ENCODE peak calls at places on chromosomes 7 and 10, in six cellular contexts. D is tibial nerve, Y is osteoblast, R is BE2C, H is adrenal gland, X is GM06990. N is an unnamed sample.
A peak's percentile ranks its signal among the peaks of the same experiment; 100 is the strongest.

GRCh38 chr7:16801111-16801542 is 3.7 kb downstream of the AGR2 start:
- DNase-seq in D (no peak), R (no peak), H (peak; percentile 20), X (no peak), Y (peak; percentile 84), N (peak; percentile 24)

GRCh38 chr10:47269294-47269693 is 30.7 kb upstream of the GDF10 start:
- DNase-seq in Y (no peak), H (no peak), X (no peak), R (no peak), D (no peak), N (peak; percentile 55)

GRCh38 chr7:103811997-103812396 is 177.5 kb downstream of the RELN start:
- DNase-seq in H (no peak), Y (no peak), D (no peak), X (no peak), R (no peak), N (no peak)

GRCh38 chr7:131008840-131009651 is 275.0 kb upstream of the KLF14 start:
- DNase-seq in R (no peak), X (no peak), Y (no peak), D (no peak), H (no peak), N (no peak)

GRCh38 chr10:3811331-3811870 is 26.4 kb upstream of the KLF6 start:
- DNase-seq in H (no peak), D (peak; percentile 55), R (no peak), Y (no peak), X (peak; percentile 52), N (no peak)

GRCh38 chr7:149868638-149869290 is 5.0 kb upstream of the ATP6V0E2 start:
- DNase-seq in D (no peak), H (no peak), Y (peak; percentile 85), R (no peak), X (no peak), N (no peak)

GRCh38 chr7:101410743-101411476 is 48.2 kb downstream of the COL26A1 start:
- DNase-seq in Y (peak; percentile 95), X (no peak), H (peak; percentile 49), R (peak; percentile 57), D (no peak), N (peak; percentile 94)

GRCh38 chr10:28754930-28755718 is 77.8 kb downstream of the BAMBI start:
- DNase-seq in D (no peak), R (no peak), H (no peak), Y (no peak), X (no peak), N (no peak)

GRCh38 chr7:73708961-73709360 is 10.5 kb downstream of the STX1A start:
- DNase-seq in D (no peak), Y (peak; percentile 49), X (no peak), R (no peak), H (no peak), N (no peak)

GRCh38 chr10:6044651-6045599 is 17.2 kb downstream of the IL2RA start:
- DNase-seq in D (no peak), Y (no peak), R (no peak), H (no peak), X (peak; percentile 45), N (no peak)

GRCh38 chr7:107907790-107908189 is 16.8 kb downstream of the DLD start:
- DNase-seq in X (no peak), H (no peak), R (no peak), Y (no peak), D (no peak), N (no peak)

GRCh38 chr7:133077394-133077793 is 4.5 kb downstream of the CHCHD3 start:
- DNase-seq in H (no peak), Y (no peak), X (no peak), D (no peak), R (no peak), N (no peak)

GRCh38 chr7:96686305-96686704 is 23.3 kb downstream of the SEM1 start:
- DNase-seq in H (no peak), Y (no peak), X (no peak), D (no peak), R (no peak), N (no peak)

GRCh38 chr7:1106063-1106782 is 18.3 kb downstream of the GPER1 start:
- DNase-seq in H (no peak), D (no peak), Y (peak; percentile 77), R (no peak), X (no peak), N (no peak)

GRCh38 chr10:100167521-100168312 is 18.1 kb downstream of the ERLIN1 start:
- DNase-seq in Y (peak; percentile 50), R (no peak), X (no peak), H (no peak), D (no peak), N (no peak)

GRCh38 chr7:91249506-91250233 is 14.6 kb upstream of the FZD1 start:
- DNase-seq in D (no peak), X (no peak), H (no peak), Y (no peak), R (no peak), N (no peak)

GRCh38 chr7:12719978-12720377 is 32.5 kb downstream of the ARL4A start:
- DNase-seq in X (no peak), D (no peak), Y (no peak), H (no peak), R (no peak), N (no peak)

GRCh38 chr7:106731207-106731606 is 70.2 kb upstream of the CCDC71L start:
- DNase-seq in Y (no peak), R (no peak), X (peak; percentile 66), D (no peak), H (no peak), N (no peak)

GRCh38 chr7:82105463-82105862 is 335.6 kb upstream of the HGF start:
- DNase-seq in R (peak; percentile 24), D (no peak), Y (no peak), X (no peak), H (no peak), N (no peak)

GRCh38 chr10:103917326-103918052 is 495 bp downstream of the STN1 start:
- DNase-seq in X (no peak), D (no peak), H (peak; percentile 49), Y (peak; percentile 79), R (peak; percentile 39), N (no peak)

GRCh38 chr7:155224116-155224811 is 73.4 kb upstream of the INSIG1 start:
- DNase-seq in R (no peak), X (no peak), D (no peak), H (no peak), Y (peak; percentile 61), N (no peak)

GRCh38 chr10:4344544-4344994 is 481.4 kb upstream of the AKR1E2 start:
- DNase-seq in X (no peak), R (no peak), H (peak; percentile 30), D (peak; percentile 56), Y (peak; percentile 89), N (no peak)

GRCh38 chr7:106657085-106657991 is 3.6 kb downstream of the CCDC71L start:
- DNase-seq in R (no peak), D (no peak), X (no peak), H (no peak), Y (peak; percentile 68), N (no peak)

GRCh38 chr7:141785711-141786552 is 4.1 kb upstream of the TAS2R5 start:
- DNase-seq in H (peak; percentile 34), D (no peak), Y (peak; percentile 88), R (peak; percentile 18), X (peak; percentile 15), N (peak; percentile 63)

GRCh38 chr7:30804078-30804661 is 33.0 kb downstream of the MINDY4 start:
- DNase-seq in X (no peak), R (no peak), Y (peak; percentile 92), H (no peak), D (no peak), N (no peak)

GRCh38 chr7:92765725-92766124 is 70.6 kb downstream of the CDK6 start:
- DNase-seq in D (no peak), Y (no peak), R (no peak), H (no peak), X (no peak), N (no peak)
- H3K4me3 ChIP-seq in D (no peak overlapping the region), Y (peak overlapping the region; percentile 11), R (no peak overlapping the region), H (no peak overlapping the region), X (no peak overlapping the region), N (no peak overlapping the region)

DNA sequence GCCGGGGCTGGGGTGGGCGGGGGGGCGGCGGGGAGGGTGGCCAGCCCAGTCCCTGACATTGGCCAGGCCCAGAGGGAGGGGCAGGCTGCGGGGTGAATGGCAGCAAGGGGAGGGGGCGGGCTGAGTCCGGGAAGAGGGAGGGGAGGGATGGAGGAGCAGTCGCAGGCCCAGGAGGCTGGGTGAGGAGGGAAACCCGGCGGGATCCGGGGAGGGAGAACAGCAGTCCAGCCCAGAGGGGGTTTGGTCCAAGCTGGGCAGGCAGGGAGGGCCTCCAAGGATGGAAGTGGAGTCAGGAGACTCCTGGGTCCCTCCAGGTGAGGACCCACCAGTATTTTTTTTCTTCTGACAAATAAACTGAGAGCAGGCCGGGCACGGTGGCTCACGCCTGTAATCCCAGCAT is 14.4 kb downstream of the GRID2IP start:
- DNase-seq in D (no peak), Y (peak; percentile 76), H (no peak), R (peak; percentile 79), X (no peak), N (peak; percentile 99)
- H3K4me3 ChIP-seq in D (peak overlapping the region; percentile 30), Y (no peak overlapping the region), H (no peak overlapping the region), R (peak overlapping the region; percentile 24), X (no peak overlapping the region), N (peak overlapping the region; percentile 55)

GRCh38 chr7:15441915-15442314 is 119.9 kb downstream of the AGMO start:
- DNase-seq in Y (no peak), X (no peak), H (no peak), R (no peak), D (no peak), N (no peak)
- H3K4me3 ChIP-seq in Y (no peak overlapping the region), X (no peak overlapping the region), H (no peak overlapping the region), R (no peak overlapping the region), D (no peak overlapping the region), N (no peak overlapping the region)

GRCh38 chr7:70723339-70723738 is 408.6 kb upstream of the GALNT17 start:
- DNase-seq in R (no peak), D (no peak), Y (no peak), H (no peak), X (no peak), N (no peak)

GRCh38 chr7:70726294-70726693 is 405.6 kb upstream of the GALNT17 start:
- DNase-seq in Y (no peak), H (no peak), X (no peak), D (no peak), R (no peak), N (no peak)

GRCh38 chr7:70726951-70727378 is 405.0 kb upstream of the GALNT17 start:
- DNase-seq in D (no peak), R (no peak), Y (no peak), H (no peak), X (peak; percentile 70), N (no peak)

GRCh38 chr7:70727861-70728260 is 404.1 kb upstream of the GALNT17 start:
- DNase-seq in X (no peak), D (no peak), H (no peak), R (no peak), Y (no peak), N (no peak)

GRCh38 chr7:70725448-70725847 is 406.5 kb upstream of the GALNT17 start:
- DNase-seq in D (no peak), Y (no peak), R (no peak), H (no peak), X (no peak), N (no peak)
- H3K4me3 ChIP-seq in D (no peak overlapping the region), Y (peak overlapping the region; percentile 42), R (no peak overlapping the region), H (no peak overlapping the region), X (no peak overlapping the region), N (no peak overlapping the region)

GRCh38 chr10:110833941-110834621 is 37.6 kb upstream of the PDCD4 start:
- DNase-seq in H (no peak), X (no peak), R (no peak), Y (no peak), D (no peak), N (no peak)
- H3K4me3 ChIP-seq in H (no peak overlapping the region), X (no peak overlapping the region), R (no peak overlapping the region), Y (no peak overlapping the region), D (no peak overlapping the region), N (no peak overlapping the region)

GRCh38 chr10:113073549-113074189 is 123.6 kb downstream of the TCF7L2 start:
- DNase-seq in Y (peak; percentile 93), R (peak; percentile 65), X (no peak), H (peak; percentile 49), D (peak; percentile 53), N (peak; percentile 59)
- H3K4me3 ChIP-seq in Y (peak overlapping the region; percentile 50), R (no peak overlapping the region), X (no peak overlapping the region), H (no peak overlapping the region), D (no peak overlapping the region), N (no peak overlapping the region)